ENCODE peak calls at places on chromosome 3, in seven cellular contexts. One of them, this sample, is unnamed.

GRCh38 chr3:34731879-34732278 is 907.4 kb upstream of the ARPP21 start:
- DNase-seq in stimulated activated CD8-positive, alpha-beta memory T cell treated with anti-CD3 and anti-CD28 coated beads, Interleukin-12 subunit alpha, Interleukin-12 subunit beta, amount 100 ng/mL, for 1 hour: no peak
- DNase-seq in NCI-H748 treated with DMSO at 0.1 percent for 48 hours: no peak
- DNase-seq in epithelial cell of proximal tubule: no peak
- DNase-seq in amniotic epithelial cell: no peak
- DNase-seq in GM10248: no peak
- DNase-seq in activated T-helper 1 cell treated with Interleukin-2 at 50 U/mL for 16 hours: no peak
- DNase-seq in this sample: no peak

GRCh38 chr3:88150771-88151170 is 1.0 kb downstream of the C3orf38 start:
- DNase-seq in epithelial cell of proximal tubule: no peak
- DNase-seq in activated T-helper 1 cell treated with Interleukin-2 at 50 U/mL for 16 hours: no peak
- DNase-seq in NCI-H748 treated with DMSO at 0.1 percent for 48 hours: no peak
- DNase-seq in stimulated activated CD8-positive, alpha-beta memory T cell treated with anti-CD3 and anti-CD28 coated beads, Interleukin-12 subunit alpha, Interleukin-12 subunit beta, amount 100 ng/mL, for 1 hour: no peak
- DNase-seq in amniotic epithelial cell: no peak
- DNase-seq in GM10248: peak; percentile 19
- DNase-seq in this sample: no peak

GRCh38 chr3:80408322-80408721 is 640.5 kb upstream of the ROBO1 start:
- DNase-seq in NCI-H748 treated with DMSO at 0.1 percent for 48 hours: no peak
- DNase-seq in stimulated activated CD8-positive, alpha-beta memory T cell treated with anti-CD3 and anti-CD28 coated beads, Interleukin-12 subunit alpha, Interleukin-12 subunit beta, amount 100 ng/mL, for 1 hour: no peak
- DNase-seq in GM10248: no peak
- DNase-seq in activated T-helper 1 cell treated with Interleukin-2 at 50 U/mL for 16 hours: no peak
- DNase-seq in epithelial cell of proximal tubule: no peak
- DNase-seq in amniotic epithelial cell: no peak
- DNase-seq in this sample: no peak

GRCh38 chr3:186002884-186003472 is 65.2 kb upstream of the TRA2B start:
- DNase-seq in GM10248: no peak
- DNase-seq in amniotic epithelial cell: peak; percentile 22
- DNase-seq in stimulated activated CD8-positive, alpha-beta memory T cell treated with anti-CD3 and anti-CD28 coated beads, Interleukin-12 subunit alpha, Interleukin-12 subunit beta, amount 100 ng/mL, for 1 hour: no peak
- DNase-seq in epithelial cell of proximal tubule: no peak
- DNase-seq in NCI-H748 treated with DMSO at 0.1 percent for 48 hours: no peak
- DNase-seq in activated T-helper 1 cell treated with Interleukin-2 at 50 U/mL for 16 hours: no peak
- DNase-seq in this sample: peak; percentile 47

GRCh38 chr3:58150130-58150663 is 60.6 kb downstream of the DNASE1L3 start:
- DNase-seq in activated T-helper 1 cell treated with Interleukin-2 at 50 U/mL for 16 hours: no peak
- DNase-seq in GM10248: no peak
- DNase-seq in amniotic epithelial cell: no peak
- DNase-seq in NCI-H748 treated with DMSO at 0.1 percent for 48 hours: no peak
- DNase-seq in epithelial cell of proximal tubule: no peak
- DNase-seq in stimulated activated CD8-positive, alpha-beta memory T cell treated with anti-CD3 and anti-CD28 coated beads, Interleukin-12 subunit alpha, Interleukin-12 subunit beta, amount 100 ng/mL, for 1 hour: no peak
- DNase-seq in this sample: no peak

GRCh38 chr3:156676467-156677119 is 2.2 kb downstream of the TIPARP start:
- DNase-seq in NCI-H748 treated with DMSO at 0.1 percent for 48 hours: no peak
- DNase-seq in GM10248: no peak
- DNase-seq in activated T-helper 1 cell treated with Interleukin-2 at 50 U/mL for 16 hours: no peak
- DNase-seq in epithelial cell of proximal tubule: no peak
- DNase-seq in stimulated activated CD8-positive, alpha-beta memory T cell treated with anti-CD3 and anti-CD28 coated beads, Interleukin-12 subunit alpha, Interleukin-12 subunit beta, amount 100 ng/mL, for 1 hour: no peak
- DNase-seq in amniotic epithelial cell: peak; percentile 36
- DNase-seq in this sample: no peak

GRCh38 chr3:157445897-157446296 is 9.2 kb downstream of the PTX3 start:
- DNase-seq in activated T-helper 1 cell treated with Interleukin-2 at 50 U/mL for 16 hours: no peak
- DNase-seq in amniotic epithelial cell: peak; percentile 84
- DNase-seq in GM10248: no peak
- DNase-seq in stimulated activated CD8-positive, alpha-beta memory T cell treated with anti-CD3 and anti-CD28 coated beads, Interleukin-12 subunit alpha, Interleukin-12 subunit beta, amount 100 ng/mL, for 1 hour: no peak
- DNase-seq in NCI-H748 treated with DMSO at 0.1 percent for 48 hours: no peak
- DNase-seq in epithelial cell of proximal tubule: no peak
- DNase-seq in this sample: no peak

GRCh38 chr3:139506792-139507191 is 30.5 kb upstream of the RBP2 start:
- DNase-seq in NCI-H748 treated with DMSO at 0.1 percent for 48 hours: no peak
- DNase-seq in stimulated activated CD8-positive, alpha-beta memory T cell treated with anti-CD3 and anti-CD28 coated beads, Interleukin-12 subunit alpha, Interleukin-12 subunit beta, amount 100 ng/mL, for 1 hour: no peak
- DNase-seq in epithelial cell of proximal tubule: no peak
- DNase-seq in activated T-helper 1 cell treated with Interleukin-2 at 50 U/mL for 16 hours: no peak
- DNase-seq in GM10248: no peak
- DNase-seq in amniotic epithelial cell: no peak
- DNase-seq in this sample: peak; percentile 12

GRCh38 chr3:52528596-52529375 is 4.9 kb downstream of the NT5DC2 start:
- DNase-seq in GM10248: no peak
- DNase-seq in amniotic epithelial cell: no peak
- DNase-seq in epithelial cell of proximal tubule: no peak
- DNase-seq in activated T-helper 1 cell treated with Interleukin-2 at 50 U/mL for 16 hours: no peak
- DNase-seq in stimulated activated CD8-positive, alpha-beta memory T cell treated with anti-CD3 and anti-CD28 coated beads, Interleukin-12 subunit alpha, Interleukin-12 subunit beta, amount 100 ng/mL, for 1 hour: no peak
- DNase-seq in NCI-H748 treated with DMSO at 0.1 percent for 48 hours: no peak
- DNase-seq in this sample: peak; percentile 1

GRCh38 chr3:14304101-14305045 is 98.0 kb upstream of the SLC6A6 start:
- DNase-seq in GM10248: no peak
- DNase-seq in activated T-helper 1 cell treated with Interleukin-2 at 50 U/mL for 16 hours: no peak
- DNase-seq in NCI-H748 treated with DMSO at 0.1 percent for 48 hours: no peak
- DNase-seq in stimulated activated CD8-positive, alpha-beta memory T cell treated with anti-CD3 and anti-CD28 coated beads, Interleukin-12 subunit alpha, Interleukin-12 subunit beta, amount 100 ng/mL, for 1 hour: no peak
- DNase-seq in amniotic epithelial cell: no peak
- DNase-seq in epithelial cell of proximal tubule: no peak
- DNase-seq in this sample: no peak

GRCh38 chr3:194396897-194397756 is 1.9 kb downstream of the GP5 start:
- DNase-seq in NCI-H748 treated with DMSO at 0.1 percent for 48 hours: no peak
- DNase-seq in activated T-helper 1 cell treated with Interleukin-2 at 50 U/mL for 16 hours: peak; percentile 10
- DNase-seq in amniotic epithelial cell: peak; percentile 27
- DNase-seq in GM10248: no peak
- DNase-seq in epithelial cell of proximal tubule: no peak
- DNase-seq in stimulated activated CD8-positive, alpha-beta memory T cell treated with anti-CD3 and anti-CD28 coated beads, Interleukin-12 subunit alpha, Interleukin-12 subunit beta, amount 100 ng/mL, for 1 hour: no peak
- DNase-seq in this sample: no peak

GRCh38 chr3:113234688-113235260 is 23.4 kb downstream of the BOC start:
- DNase-seq in epithelial cell of proximal tubule: no peak
- DNase-seq in amniotic epithelial cell: no peak
- DNase-seq in activated T-helper 1 cell treated with Interleukin-2 at 50 U/mL for 16 hours: no peak
- DNase-seq in NCI-H748 treated with DMSO at 0.1 percent for 48 hours: no peak
- DNase-seq in stimulated activated CD8-positive, alpha-beta memory T cell treated with anti-CD3 and anti-CD28 coated beads, Interleukin-12 subunit alpha, Interleukin-12 subunit beta, amount 100 ng/mL, for 1 hour: no peak
- DNase-seq in GM10248: no peak
- DNase-seq in this sample: peak; percentile 67

GRCh38 chr3:14531856-14532395 is 8.2 kb downstream of the GRIP2 start:
- DNase-seq in NCI-H748 treated with DMSO at 0.1 percent for 48 hours: no peak
- DNase-seq in epithelial cell of proximal tubule: no peak
- DNase-seq in GM10248: no peak
- DNase-seq in stimulated activated CD8-positive, alpha-beta memory T cell treated with anti-CD3 and anti-CD28 coated beads, Interleukin-12 subunit alpha, Interleukin-12 subunit beta, amount 100 ng/mL, for 1 hour: no peak
- DNase-seq in amniotic epithelial cell: no peak
- DNase-seq in activated T-helper 1 cell treated with Interleukin-2 at 50 U/mL for 16 hours: no peak
- DNase-seq in this sample: no peak

GRCh38 chr3:165185707-165186327 is 10.4 kb downstream of the SLITRK3 start:
- DNase-seq in GM10248: peak; percentile 56
- DNase-seq in amniotic epithelial cell: peak; percentile 61
- DNase-seq in NCI-H748 treated with DMSO at 0.1 percent for 48 hours: peak; percentile 86
- DNase-seq in stimulated activated CD8-positive, alpha-beta memory T cell treated with anti-CD3 and anti-CD28 coated beads, Interleukin-12 subunit alpha, Interleukin-12 subunit beta, amount 100 ng/mL, for 1 hour: no peak
- DNase-seq in activated T-helper 1 cell treated with Interleukin-2 at 50 U/mL for 16 hours: no peak
- DNase-seq in epithelial cell of proximal tubule: no peak
- DNase-seq in this sample: peak; percentile 84